ENCODE peak calls at places on chromosome 4, in ten cellular contexts. K is stomach, E is BJ, N is GM12865, C is Peyer's patch, O is vagina, A is left ventricle myocardium inferior, D is tibial nerve, L is AG10803, M is AG09309. X is an unnamed sample.
A peak's percentile ranks its signal among the peaks of the same experiment; 100 is the strongest.

GRCh38 chr4:55547918-55548317 is 1.2 kb upstream of the CLOCK start:
- DNase-seq in M (no peak), N (no peak), C (no peak), L (no peak), A (no peak), E (no peak), K (no peak), O (no peak), D (no peak), X (no peak)

GRCh38 chr4:85968945-85969830 is 390.7 kb downstream of the MAPK10 start:
- DNase-seq in L (peak; percentile 67), D (no peak), N (peak; percentile 26), A (no peak), C (no peak), K (no peak), O (no peak), E (no peak), M (no peak), X (no peak)

GRCh38 chr4:186584912-186585311 is 29.5 kb upstream of the MTNR1A start:
- DNase-seq in E (no peak), D (no peak), A (no peak), L (no peak), K (no peak), N (no peak), C (no peak), M (no peak), O (no peak), X (no peak)

GRCh38 chr4:180284267-180284666 is 1958.9 kb upstream of the TENM3 start:
- DNase-seq in O (no peak), M (no peak), E (no peak), K (no peak), N (no peak), L (no peak), C (no peak), A (no peak), D (no peak), X (no peak)

GRCh38 chr4:167168611-167169010 is 65.7 kb downstream of the SPOCK3 start:
- DNase-seq in O (no peak), A (no peak), K (no peak), E (no peak), M (no peak), C (no peak), L (no peak), D (no peak), N (no peak), X (no peak)

GRCh38 chr4:47577779-47578553 is 92.9 kb downstream of the ATP10D start:
- DNase-seq in A (no peak), L (peak; percentile 38), E (peak; percentile 84), D (peak; percentile 23), K (no peak), C (no peak), O (no peak), M (no peak), N (no peak), X (no peak)

GRCh38 chr4:55808187-55808586 is 11.4 kb upstream of the EXOC1L start:
- DNase-seq in L (no peak), A (no peak), K (no peak), C (no peak), E (no peak), O (no peak), M (no peak), D (no peak), N (no peak), X (no peak)

GRCh38 chr4:184282251-184282713 is 64.6 kb upstream of the ENPP6 start:
- DNase-seq in O (no peak), L (no peak), K (peak; percentile 63), A (no peak), C (peak; percentile 79), M (no peak), D (peak; percentile 4), N (peak; percentile 96), E (no peak), X (no peak)

DNA sequence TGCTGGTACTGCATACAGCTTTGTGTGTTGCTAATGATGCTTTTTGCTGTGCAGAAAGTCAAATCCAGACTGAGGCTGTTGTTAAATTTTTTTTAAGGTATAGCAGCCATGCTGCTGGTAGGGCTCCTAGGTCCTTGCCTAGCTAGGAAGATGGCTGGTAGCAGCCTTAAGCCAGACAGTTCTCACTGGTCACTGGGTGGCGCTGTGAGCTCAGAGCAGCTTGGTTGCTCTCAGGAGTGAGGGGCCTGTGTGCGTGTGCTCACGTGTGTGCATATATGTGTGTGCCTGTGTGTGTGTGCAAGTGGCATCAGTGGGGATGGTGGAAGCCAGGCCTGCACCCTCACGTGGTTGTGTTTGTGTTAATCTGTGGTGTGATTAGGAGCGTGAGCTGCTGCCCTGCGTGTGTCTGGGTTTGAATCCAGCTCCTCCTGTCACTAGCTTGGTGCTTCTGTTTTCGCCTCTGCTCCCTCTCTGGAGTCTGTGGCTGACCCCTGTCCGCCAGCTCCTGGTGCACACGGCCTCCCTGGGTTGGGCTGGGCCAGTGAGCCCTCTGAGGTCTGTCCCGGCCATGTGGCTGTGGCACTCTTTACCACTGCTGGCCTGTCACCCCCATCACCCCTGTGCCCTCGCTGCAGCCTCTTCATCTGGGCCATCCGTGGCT is 46.1 kb downstream of the SORCS2 start:
- DNase-seq in A (no peak), O (no peak), K (no peak), L (no peak), M (no peak), C (no peak), N (no peak), D (no peak), E (no peak), X (no peak)
- TF ChIP-seq CTCF in A (no peak), O (no peak), K (no peak), L (peak; percentile 40), M (peak; percentile 36), C (no peak), N (no peak), D (no peak), E (peak; percentile 21), X (no peak)

GRCh38 chr4:3136454-3136853 is 62.0 kb downstream of the HTT start:
- DNase-seq in M (no peak), O (no peak), D (no peak), L (no peak), A (no peak), C (no peak), N (no peak), E (no peak), K (no peak), X (no peak)

GRCh38 chr4:3137908-3138307 is 63.4 kb downstream of the HTT start:
- DNase-seq in D (no peak), L (no peak), C (no peak), N (no peak), O (no peak), K (no peak), E (no peak), M (no peak), A (no peak), X (no peak)

GRCh38 chr4:3134201-3134600 is 59.7 kb downstream of the HTT start:
- DNase-seq in M (no peak), K (no peak), E (no peak), L (no peak), O (no peak), C (no peak), N (no peak), D (no peak), A (no peak), X (no peak)

GRCh38 chr4:3130826-3131225 is 56.3 kb downstream of the HTT start:
- DNase-seq in N (no peak), K (no peak), E (no peak), C (no peak), O (no peak), L (no peak), M (no peak), A (no peak), D (no peak), X (no peak)

DNA sequence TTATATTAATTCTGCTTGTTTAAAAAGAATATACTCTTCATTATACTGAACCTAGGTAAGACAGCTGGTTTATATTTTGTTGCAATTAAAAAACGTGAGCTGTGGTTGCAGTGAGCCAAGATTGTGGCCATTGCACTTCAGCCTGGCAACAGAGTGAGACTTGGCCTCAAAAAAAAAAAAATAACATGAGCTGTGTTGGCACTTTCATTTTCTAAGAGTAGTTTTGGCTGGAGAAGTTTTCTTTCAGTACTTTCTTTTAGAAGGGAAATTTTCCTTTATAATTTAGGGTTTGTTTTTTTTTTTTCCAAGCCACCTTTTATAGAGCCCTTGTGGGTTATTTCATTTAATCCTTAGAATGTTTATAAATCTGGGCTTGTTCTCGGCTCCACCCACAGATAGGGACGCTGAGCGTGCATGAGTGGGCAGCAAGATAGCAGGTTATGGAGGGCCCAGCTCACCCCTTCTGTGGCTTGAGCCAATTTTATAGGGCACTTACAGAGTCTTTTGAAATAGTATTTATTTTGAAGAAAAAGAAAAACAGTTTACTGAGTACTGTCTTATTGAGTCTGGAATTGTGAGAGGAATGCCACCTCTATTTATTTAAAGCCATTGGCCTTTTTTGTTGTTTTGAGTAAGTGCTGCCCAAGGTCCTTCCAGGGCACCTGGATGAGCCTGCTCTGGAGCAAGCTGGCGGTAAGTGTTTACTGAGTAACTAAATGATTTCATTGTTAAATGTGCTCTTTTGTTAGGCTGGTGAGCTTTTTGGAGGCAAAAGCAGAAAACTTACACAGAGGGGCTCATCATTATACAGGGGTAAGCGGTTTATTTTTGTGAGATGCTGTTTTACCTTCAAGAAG is 60.9 kb downstream of the HTT start:
- DNase-seq in C (no peak), O (no peak), A (no peak), K (no peak), D (no peak), M (no peak), N (no peak), E (no peak), L (peak; percentile 36), X (peak; percentile 30)
- H3K4me3 ChIP-seq in C (no peak overlapping the region), O (no peak overlapping the region), A (no peak overlapping the region), K (peak overlapping the region; percentile 6), D (no peak overlapping the region), M (no peak overlapping the region), N (no peak overlapping the region), E (no peak overlapping the region), L (no peak overlapping the region), X (no peak overlapping the region)

DNA sequence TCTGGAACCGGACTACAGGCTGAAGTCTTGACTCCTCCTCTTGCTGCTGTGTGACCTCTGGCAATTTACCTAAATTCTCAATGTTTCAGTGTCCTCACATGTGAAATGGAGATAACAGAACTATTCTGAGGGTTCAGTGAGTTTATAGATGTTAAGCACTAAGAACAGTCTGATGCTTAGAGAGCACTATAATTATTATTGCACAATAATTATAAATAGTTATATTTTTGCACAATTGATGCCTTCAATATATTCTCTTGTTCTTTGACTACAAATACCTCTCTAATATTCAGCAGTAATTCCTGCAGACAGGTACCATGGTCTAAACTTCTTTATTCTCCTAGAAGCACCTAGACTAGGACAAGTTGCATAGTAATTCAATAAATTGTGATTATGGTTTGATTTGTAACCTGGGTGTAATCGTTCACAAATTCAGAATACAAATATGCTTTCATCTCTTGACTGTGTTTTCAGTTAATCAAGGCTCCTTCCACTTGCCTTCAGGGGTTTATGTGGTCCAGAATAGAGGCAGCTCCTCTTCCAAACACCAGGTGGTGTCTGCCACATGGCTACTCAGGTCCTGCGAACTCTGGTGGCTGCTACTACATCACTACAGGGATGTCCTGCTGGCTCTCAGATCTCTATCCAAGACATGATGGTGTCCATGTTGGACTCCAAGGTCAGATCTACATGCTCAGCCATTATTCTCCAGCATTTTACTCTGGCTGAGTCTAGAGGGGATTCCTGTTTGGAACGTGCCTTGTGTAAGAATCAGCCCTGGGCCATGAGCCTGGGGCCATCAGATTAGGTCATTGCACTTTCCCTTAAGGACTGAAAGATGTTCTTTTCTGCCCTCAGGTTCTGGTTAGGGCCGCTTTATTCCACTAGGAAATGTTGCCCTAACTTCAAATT is 103.4 kb downstream of the QRFPR start:
- DNase-seq in O (no peak), M (no peak), E (no peak), A (no peak), C (no peak), L (no peak), D (no peak), K (no peak), N (peak; percentile 76), X (no peak)
- TF ChIP-seq CTCF in O (no peak), M (peak; percentile 14), E (no peak), A (peak; percentile 40), C (no peak), L (peak; percentile 25), D (no peak), K (no peak), N (peak; percentile 66), X (peak; percentile 46)

DNA sequence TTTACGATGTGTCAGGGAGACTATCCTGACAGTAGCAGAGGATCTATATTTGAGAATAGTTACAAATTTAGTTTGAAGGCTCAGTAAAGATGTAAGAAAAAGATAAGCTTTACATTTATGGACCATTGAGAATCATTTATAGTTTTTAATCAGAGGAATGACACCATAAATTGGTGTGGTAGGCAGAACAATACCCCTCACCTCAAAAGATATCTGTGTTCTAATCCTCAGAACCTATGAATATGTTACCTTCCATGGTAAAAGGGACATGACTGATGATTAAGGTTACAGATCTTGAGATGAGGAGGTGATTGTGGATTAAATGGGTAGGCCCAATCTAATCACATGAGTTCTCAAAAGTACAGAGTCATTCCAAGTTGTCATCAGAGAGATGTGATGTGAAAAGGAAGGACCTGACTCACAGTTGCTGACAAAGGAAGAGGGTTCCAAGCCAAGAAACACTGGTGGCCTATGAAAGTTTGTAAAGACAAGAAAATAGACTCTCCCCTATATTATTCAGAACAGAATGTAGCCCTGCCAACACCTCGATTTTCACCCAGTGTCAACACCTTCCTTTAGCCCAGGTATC is 27.0 kb downstream of the EREG start:
- DNase-seq in K (no peak), N (no peak), E (no peak), M (no peak), C (no peak), O (no peak), D (no peak), A (no peak), L (no peak), X (no peak)
- H3K4me3 ChIP-seq in K (no peak overlapping the region), N (no peak overlapping the region), E (no peak overlapping the region), M (no peak overlapping the region), C (no peak overlapping the region), O (no peak overlapping the region), D (no peak overlapping the region), A (no peak overlapping the region), L (no peak overlapping the region), X (no peak overlapping the region)